ENCODE peak calls at places on chromosomes 4 and X, in seven cellular contexts. G, O, A, E, Q, Z and X are unnamed samples.

GRCh38 chr4:172740434-172740833 is 428.2 kb upstream of the GALNT7 start:
- DNase-seq in G (no peak), O (no peak), A (no peak), E (no peak), Q (no peak), Z (no peak), X (no peak)

GRCh38 chr4:5357863-5358262 is 306.6 kb downstream of the STK32B start:
- DNase-seq in G (no peak), O (no peak), A (no peak), E (no peak), Q (no peak), Z (no peak), X (no peak)

GRCh38 chr4:186604124-186604627 is 48.8 kb upstream of the MTNR1A start:
- DNase-seq in G (no peak), O (no peak), A (no peak), E (no peak), Q (no peak), Z (no peak), X (no peak)

GRCh38 chr4:57442834-57443291 is 332.7 kb upstream of the IGFBP7 start:
- DNase-seq in G (no peak), O (no peak), A (peak), E (peak), Q (peak), Z (peak), X (peak)

GRCh38 chrX:148588649-148589310 is 88.4 kb downstream of the AFF2 start:
- DNase-seq in G (no peak), O (no peak), A (no peak), E (no peak), Q (no peak), Z (peak), X (no peak)

GRCh38 chr4:17511041-17511949 is 595 bp downstream of the QDPR start:
- DNase-seq in G (no peak), O (no peak), A (peak), E (peak), Q (peak), Z (peak), X (peak)

GRCh38 chr4:182653596-182653995 is 263.6 kb downstream of the DCTD start:
- DNase-seq in G (no peak), O (peak), A (no peak), E (no peak), Q (peak), Z (no peak), X (no peak)

GRCh38 chr4:40594261-40595178 is 35.1 kb downstream of the RBM47 start:
- DNase-seq in G (no peak), O (peak), A (no peak), E (no peak), Q (peak), Z (peak), X (no peak)

GRCh38 chrX:118865231-118865630 is 41.6 kb downstream of the ZCCHC12 start:
- DNase-seq in G (no peak), O (no peak), A (no peak), E (no peak), Q (no peak), Z (no peak), X (no peak)

GRCh38 chr4:39044947-39045734 is 12.9 kb upstream of the TMEM156 start:
- DNase-seq in G (no peak), O (no peak), A (peak), E (no peak), Q (no peak), Z (no peak), X (peak)

GRCh38 chrX:45295587-45295986 is 94.9 kb upstream of the DIPK2B start:
- DNase-seq in G (peak), O (no peak), A (no peak), E (no peak), Q (peak), Z (peak), X (no peak)

GRCh38 chr4:132818091-132818490 is 331.0 kb upstream of the PCDH10 start:
- DNase-seq in G (no peak), O (no peak), A (peak), E (no peak), Q (no peak), Z (no peak), X (peak)
- TF ChIP-seq CTCF in G (peak), O (no peak), A (peak), E (no peak), Q (no peak), Z (no peak), X (peak)

GRCh38 chrX:312621-313331 is 5.8 kb downstream of the GTPBP6 start:
- DNase-seq in G (no peak), O (no peak), A (no peak), E (peak), Q (no peak), Z (no peak), X (no peak)
- TF ChIP-seq CTCF in G (no peak), O (no peak), A (no peak), E (no peak), Q (no peak), Z (no peak), X (no peak)

GRCh38 chrX:11431833-11432232 is 138.6 kb downstream of the AMELX start:
- DNase-seq in G (no peak), O (no peak), A (no peak), E (no peak), Q (no peak), Z (no peak), X (no peak)

GRCh38 chrX:11435568-11435967 is 142.4 kb downstream of the AMELX start:
- DNase-seq in G (no peak), O (peak), A (no peak), E (no peak), Q (peak), Z (no peak), X (no peak)

GRCh38 chrX:11438380-11438723 is 145.1 kb downstream of the AMELX start:
- DNase-seq in G (no peak), O (no peak), A (no peak), E (no peak), Q (no peak), Z (no peak), X (no peak)

GRCh38 chrX:11437642-11438379 is 144.6 kb downstream of the AMELX start:
- DNase-seq in G (no peak), O (no peak), A (no peak), E (peak), Q (peak), Z (peak), X (no peak)

DNA sequence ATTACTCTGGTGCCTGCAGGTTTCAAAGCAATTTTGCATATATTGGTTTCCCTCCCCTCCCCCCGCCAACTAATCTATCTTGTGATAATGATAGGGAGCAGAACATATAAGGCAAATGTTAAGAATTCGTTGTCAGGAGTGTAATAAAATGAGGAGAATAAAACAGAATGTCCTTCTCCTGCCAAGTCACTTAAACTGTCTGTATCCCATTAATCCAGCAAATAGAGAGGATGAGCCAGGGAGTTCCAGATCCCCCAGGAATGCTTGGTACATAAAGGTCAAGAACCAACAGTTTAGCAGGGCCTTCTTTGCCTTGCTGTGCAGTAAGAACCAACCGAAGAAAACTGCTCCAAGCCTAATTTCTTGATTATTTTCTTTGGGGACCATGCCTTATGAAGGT is 141.4 kb downstream of the AMELX start:
- DNase-seq in G (no peak), O (no peak), A (no peak), E (no peak), Q (no peak), Z (no peak), X (no peak)
- TF ChIP-seq CTCF in G (no peak), O (no peak), A (no peak), E (no peak), Q (no peak), Z (no peak), X (no peak)

DNA sequence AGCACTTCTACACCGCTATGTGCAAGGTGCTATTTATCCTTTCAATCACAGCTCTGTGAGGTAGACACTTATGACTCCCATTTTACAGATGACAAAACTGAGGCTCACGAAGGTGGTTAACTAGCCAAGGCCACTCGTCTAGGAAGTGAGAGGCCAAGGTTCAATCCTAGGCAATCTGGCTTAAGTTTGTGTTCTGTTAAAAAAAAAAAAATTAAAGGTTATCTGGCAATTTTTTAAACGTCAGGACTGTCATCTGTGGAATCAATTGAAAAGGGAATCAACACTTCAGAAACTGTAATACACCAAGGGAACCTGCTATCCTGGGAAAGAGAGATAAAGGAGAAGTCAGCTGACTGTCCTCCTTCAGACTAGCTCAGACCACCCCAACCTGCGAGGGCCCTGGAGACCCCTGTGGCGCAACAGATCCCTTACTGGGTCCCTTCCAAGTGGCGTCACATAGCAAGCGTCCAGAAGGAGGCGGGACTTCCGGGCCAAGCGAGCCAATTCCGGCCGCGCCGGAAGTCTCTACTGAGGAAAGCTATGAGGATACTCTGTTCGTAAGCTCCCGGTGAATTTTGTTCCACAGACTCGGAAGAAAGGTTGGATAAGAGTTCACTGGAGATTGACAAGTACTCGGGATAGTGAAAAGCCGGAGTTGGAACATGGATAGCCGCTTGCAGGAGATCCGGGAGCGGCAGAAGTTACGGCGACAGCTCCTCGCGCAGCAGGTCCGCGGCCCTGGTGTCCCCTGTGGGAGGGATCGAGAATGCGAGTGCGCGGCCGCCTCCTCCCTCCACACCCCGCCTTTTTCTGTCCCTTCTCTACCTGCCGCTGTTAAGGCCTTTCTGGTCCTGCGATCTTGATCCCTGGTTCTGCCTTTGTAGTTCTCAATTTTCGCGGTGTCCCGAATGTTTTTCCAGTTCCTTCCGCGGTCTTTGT is at the start of gene METTL14:
- DNase-seq in G (peak), O (peak), A (peak), E (peak), Q (peak), Z (peak), X (peak)
- TF ChIP-seq CTCF in G (no peak), O (peak), A (no peak), E (no peak), Q (peak), Z (no peak), X (no peak)

GRCh38 chr4:77994194-77994721 is 62.9 kb upstream of the FRAS1 start:
- DNase-seq in G (peak), O (peak), A (peak), E (no peak), Q (peak), Z (peak), X (peak)
- TF ChIP-seq CTCF in G (peak), O (peak), A (peak), E (peak), Q (peak), Z (peak), X (peak)

GRCh38 chrX:135557344-135557743 is 36.9 kb downstream of the INTS6L start:
- DNase-seq in G (no peak), O (no peak), A (no peak), E (no peak), Q (no peak), Z (no peak), X (no peak)
- TF ChIP-seq CTCF in G (no peak), O (no peak), A (no peak), E (no peak), Q (no peak), Z (no peak), X (no peak)

DNA sequence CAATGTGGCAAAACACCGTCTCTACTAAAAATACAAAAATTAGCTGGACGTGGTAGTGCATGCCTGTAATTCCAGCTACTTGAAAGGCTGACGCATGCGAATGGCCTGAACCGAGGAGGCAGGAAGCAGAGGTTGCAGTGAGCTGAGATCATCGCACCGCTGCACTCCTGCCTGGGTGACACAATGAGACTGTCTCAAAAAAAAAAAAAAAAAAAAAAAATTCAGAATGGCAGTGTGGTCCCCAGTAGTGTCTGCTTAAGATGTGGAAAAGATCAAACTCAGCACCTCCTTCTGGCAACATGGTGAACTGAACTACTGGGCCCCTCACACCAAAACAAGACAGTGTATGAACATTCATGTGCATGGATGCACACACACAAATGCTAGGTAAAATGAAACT is 32.2 kb downstream of the SMS start:
- DNase-seq in G (no peak), O (peak), A (no peak), E (no peak), Q (peak), Z (peak), X (no peak)
- TF ChIP-seq CTCF in G (no peak), O (no peak), A (no peak), E (no peak), Q (peak), Z (no peak), X (no peak)

GRCh38 chr4:80321776-80322175 is 13.8 kb upstream of the CFAP299 start:
- DNase-seq in G (no peak), O (no peak), A (peak), E (no peak), Q (no peak), Z (no peak), X (no peak)

GRCh38 chr4:80321341-80321740 is 14.2 kb upstream of the CFAP299 start:
- DNase-seq in G (no peak), O (no peak), A (no peak), E (no peak), Q (no peak), Z (no peak), X (no peak)

GRCh38 chr4:80324171-80324570 is 11.4 kb upstream of the CFAP299 start:
- DNase-seq in G (no peak), O (no peak), A (no peak), E (no peak), Q (no peak), Z (no peak), X (no peak)

DNA sequence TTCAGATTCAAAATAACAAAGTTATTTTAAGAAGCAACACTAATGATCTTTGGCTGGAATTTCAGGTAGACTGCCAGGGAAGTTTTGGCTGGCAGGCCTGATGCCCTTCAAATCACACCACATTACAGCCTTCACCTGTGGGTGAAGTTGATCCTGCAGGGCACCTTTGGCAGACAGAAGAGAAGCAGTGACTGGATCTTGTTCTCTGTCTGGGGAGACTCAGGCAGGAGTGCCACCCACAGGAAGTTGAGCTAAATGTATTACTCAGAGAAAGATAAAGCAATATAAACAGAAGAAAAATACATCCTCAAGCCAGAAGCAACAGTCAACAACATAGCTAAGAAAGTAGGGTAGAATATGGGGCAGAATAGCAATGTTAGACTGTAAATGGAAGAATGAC is 12.8 kb upstream of the CFAP299 start:
- DNase-seq in G (no peak), O (no peak), A (no peak), E (no peak), Q (peak), Z (peak), X (no peak)
- TF ChIP-seq CTCF in G (peak), O (peak), A (no peak), E (no peak), Q (peak), Z (peak), X (no peak)

GRCh38 chr4:83034630-83035494 is at the start of gene COPS4:
- DNase-seq in G (peak), O (peak), A (peak), E (peak), Q (peak), Z (peak), X (peak)
- TF ChIP-seq CTCF in G (peak), O (peak), A (no peak), E (peak), Q (peak), Z (peak), X (peak)

GRCh38 chr4:145097821-145098674 is at the start of the genes ABCE1 and ANAPC10:
- DNase-seq in G (peak), O (peak), A (peak), E (peak), Q (peak), Z (peak), X (peak)
- TF ChIP-seq CTCF in G (peak), O (no peak), A (no peak), E (peak), Q (peak), Z (peak), X (no peak)